ENCODE peak calls at places on chromosomes 13 and 19, in nine cellular contexts. One of them, this sample, is unnamed.
A peak's percentile ranks its signal among the peaks of the same experiment; 100 is the strongest.

GRCh38 chr19:8087876-8088275 is 35.3 kb downstream of the CCL25 start:
- DNase-seq in progenitor cell of endocrine pancreas: no peak
- DNase-seq in B cell: no peak
- DNase-seq in CD4-positive, alpha-beta T cell: no peak
- DNase-seq in tibial artery: no peak
- DNase-seq in activated B cell treated with CpG ODN at 0.5 μM for 24 hours: no peak
- DNase-seq in astrocyte of the spinal cord: no peak
- DNase-seq in DND-41: no peak
- DNase-seq in mesothelial cell of epicardium: no peak
- DNase-seq in this sample: no peak

GRCh38 chr19:4304509-4305252 is at the start of gene FSD1:
- DNase-seq in progenitor cell of endocrine pancreas: peak; percentile 64
- DNase-seq in B cell: no peak
- DNase-seq in CD4-positive, alpha-beta T cell: peak; percentile 53
- DNase-seq in tibial artery: no peak
- DNase-seq in activated B cell treated with CpG ODN at 0.5 μM for 24 hours: peak; percentile 61
- DNase-seq in astrocyte of the spinal cord: peak; percentile 42
- DNase-seq in DND-41: peak; percentile 67
- DNase-seq in mesothelial cell of epicardium: peak; percentile 76
- DNase-seq in this sample: peak; percentile 92

GRCh38 chr19:45051929-45052579 is 13.2 kb downstream of the CLASRP start:
- DNase-seq in progenitor cell of endocrine pancreas: no peak
- DNase-seq in B cell: peak; percentile 77
- DNase-seq in CD4-positive, alpha-beta T cell: no peak
- DNase-seq in tibial artery: no peak
- DNase-seq in activated B cell treated with CpG ODN at 0.5 μM for 24 hours: peak; percentile 24
- DNase-seq in astrocyte of the spinal cord: no peak
- DNase-seq in DND-41: no peak
- DNase-seq in mesothelial cell of epicardium: no peak
- DNase-seq in this sample: no peak

GRCh38 chr13:39253774-39254173 is 215.5 kb downstream of the NHLRC3 start:
- DNase-seq in progenitor cell of endocrine pancreas: no peak
- DNase-seq in B cell: no peak
- DNase-seq in CD4-positive, alpha-beta T cell: no peak
- DNase-seq in tibial artery: no peak
- DNase-seq in activated B cell treated with CpG ODN at 0.5 μM for 24 hours: no peak
- DNase-seq in astrocyte of the spinal cord: peak; percentile 28
- DNase-seq in DND-41: no peak
- DNase-seq in mesothelial cell of epicardium: no peak
- DNase-seq in this sample: no peak

GRCh38 chr13:42247883-42248282 is 24.1 kb upstream of the AKAP11 start:
- DNase-seq in progenitor cell of endocrine pancreas: no peak
- DNase-seq in B cell: no peak
- DNase-seq in CD4-positive, alpha-beta T cell: no peak
- DNase-seq in tibial artery: no peak
- DNase-seq in activated B cell treated with CpG ODN at 0.5 μM for 24 hours: no peak
- DNase-seq in astrocyte of the spinal cord: no peak
- DNase-seq in DND-41: no peak
- DNase-seq in mesothelial cell of epicardium: no peak
- DNase-seq in this sample: no peak

GRCh38 chr13:74661851-74662250 is 527.6 kb upstream of the KLF12 start:
- DNase-seq in progenitor cell of endocrine pancreas: no peak
- DNase-seq in B cell: no peak
- DNase-seq in CD4-positive, alpha-beta T cell: no peak
- DNase-seq in tibial artery: no peak
- DNase-seq in activated B cell treated with CpG ODN at 0.5 μM for 24 hours: no peak
- DNase-seq in astrocyte of the spinal cord: no peak
- DNase-seq in DND-41: no peak
- DNase-seq in mesothelial cell of epicardium: no peak
- DNase-seq in this sample: no peak

GRCh38 chr19:41641879-41642485 is 15.1 kb upstream of the CEACAM4 start:
- DNase-seq in progenitor cell of endocrine pancreas: no peak
- DNase-seq in B cell: peak; percentile 68
- DNase-seq in CD4-positive, alpha-beta T cell: peak; percentile 56
- DNase-seq in tibial artery: no peak
- DNase-seq in activated B cell treated with CpG ODN at 0.5 μM for 24 hours: no peak
- DNase-seq in astrocyte of the spinal cord: peak; percentile 29
- DNase-seq in DND-41: peak; percentile 63
- DNase-seq in mesothelial cell of epicardium: no peak
- DNase-seq in this sample: no peak

GRCh38 chr19:42114412-42114811 is 17.8 kb downstream of the POU2F2 start:
- DNase-seq in progenitor cell of endocrine pancreas: no peak
- DNase-seq in B cell: peak; percentile 88
- DNase-seq in CD4-positive, alpha-beta T cell: no peak
- DNase-seq in tibial artery: no peak
- DNase-seq in activated B cell treated with CpG ODN at 0.5 μM for 24 hours: peak; percentile 64
- DNase-seq in astrocyte of the spinal cord: no peak
- DNase-seq in DND-41: no peak
- DNase-seq in mesothelial cell of epicardium: no peak
- DNase-seq in this sample: no peak

GRCh38 chr13:76210262-76210661 is 574.1 kb downstream of the LMO7 start:
- DNase-seq in progenitor cell of endocrine pancreas: no peak
- DNase-seq in B cell: no peak
- DNase-seq in CD4-positive, alpha-beta T cell: no peak
- DNase-seq in tibial artery: no peak
- DNase-seq in activated B cell treated with CpG ODN at 0.5 μM for 24 hours: no peak
- DNase-seq in astrocyte of the spinal cord: no peak
- DNase-seq in DND-41: no peak
- DNase-seq in mesothelial cell of epicardium: no peak
- DNase-seq in this sample: no peak

GRCh38 chr13:45817833-45818232 is 33.7 kb downstream of the SIAH3 start:
- DNase-seq in progenitor cell of endocrine pancreas: no peak
- DNase-seq in B cell: no peak
- DNase-seq in CD4-positive, alpha-beta T cell: no peak
- DNase-seq in tibial artery: no peak
- DNase-seq in activated B cell treated with CpG ODN at 0.5 μM for 24 hours: no peak
- DNase-seq in astrocyte of the spinal cord: no peak
- DNase-seq in DND-41: no peak
- DNase-seq in mesothelial cell of epicardium: no peak
- DNase-seq in this sample: peak; percentile 42

GRCh38 chr19:50264483-50265186 is 61.2 kb downstream of the MYH14 start:
- DNase-seq in progenitor cell of endocrine pancreas: no peak
- DNase-seq in B cell: no peak
- DNase-seq in CD4-positive, alpha-beta T cell: no peak
- DNase-seq in tibial artery: no peak
- DNase-seq in activated B cell treated with CpG ODN at 0.5 μM for 24 hours: no peak
- DNase-seq in astrocyte of the spinal cord: no peak
- DNase-seq in DND-41: no peak
- DNase-seq in mesothelial cell of epicardium: no peak
- DNase-seq in this sample: no peak

GRCh38 chr19:12052057-12052570 is 647 bp downstream of the ZNF878 start:
- DNase-seq in progenitor cell of endocrine pancreas: no peak
- DNase-seq in B cell: no peak
- DNase-seq in CD4-positive, alpha-beta T cell: no peak
- DNase-seq in tibial artery: no peak
- DNase-seq in activated B cell treated with CpG ODN at 0.5 μM for 24 hours: no peak
- DNase-seq in astrocyte of the spinal cord: no peak
- DNase-seq in DND-41: no peak
- DNase-seq in mesothelial cell of epicardium: no peak
- DNase-seq in this sample: no peak

GRCh38 chr19:17333611-17334413 is 843 bp downstream of the ANO8 start:
- DNase-seq in progenitor cell of endocrine pancreas: no peak
- DNase-seq in B cell: peak; percentile 66
- DNase-seq in CD4-positive, alpha-beta T cell: peak; percentile 37
- DNase-seq in tibial artery: no peak
- DNase-seq in activated B cell treated with CpG ODN at 0.5 μM for 24 hours: peak; percentile 45
- DNase-seq in astrocyte of the spinal cord: peak; percentile 87
- DNase-seq in DND-41: peak; percentile 85
- DNase-seq in mesothelial cell of epicardium: no peak
- DNase-seq in this sample: no peak

GRCh38 chr19:2613507-2614295 is 88.8 kb downstream of the GNG7 start:
- DNase-seq in progenitor cell of endocrine pancreas: no peak
- DNase-seq in B cell: no peak
- DNase-seq in CD4-positive, alpha-beta T cell: peak; percentile 54
- DNase-seq in tibial artery: peak; percentile 73
- DNase-seq in activated B cell treated with CpG ODN at 0.5 μM for 24 hours: peak; percentile 61
- DNase-seq in astrocyte of the spinal cord: no peak
- DNase-seq in DND-41: peak; percentile 99
- DNase-seq in mesothelial cell of epicardium: no peak
- DNase-seq in this sample: no peak

GRCh38 chr19:30467239-30467638 is 95.1 kb downstream of the ZNF536 start:
- DNase-seq in progenitor cell of endocrine pancreas: no peak
- DNase-seq in B cell: peak; percentile 5
- DNase-seq in CD4-positive, alpha-beta T cell: no peak
- DNase-seq in tibial artery: no peak
- DNase-seq in activated B cell treated with CpG ODN at 0.5 μM for 24 hours: no peak
- DNase-seq in astrocyte of the spinal cord: no peak
- DNase-seq in DND-41: no peak
- DNase-seq in mesothelial cell of epicardium: no peak
- DNase-seq in this sample: no peak

GRCh38 chr13:96091932-96092253 is 2.0 kb downstream of the HS6ST3 start:
- DNase-seq in progenitor cell of endocrine pancreas: no peak
- DNase-seq in B cell: no peak
- DNase-seq in CD4-positive, alpha-beta T cell: no peak
- DNase-seq in tibial artery: no peak
- DNase-seq in activated B cell treated with CpG ODN at 0.5 μM for 24 hours: no peak
- DNase-seq in astrocyte of the spinal cord: no peak
- DNase-seq in DND-41: no peak
- DNase-seq in mesothelial cell of epicardium: no peak
- DNase-seq in this sample: no peak

GRCh38 chr19:5435642-5436017 is 19.6 kb upstream of the ZNRF4 start:
- DNase-seq in progenitor cell of endocrine pancreas: no peak
- DNase-seq in B cell: no peak
- DNase-seq in CD4-positive, alpha-beta T cell: no peak
- DNase-seq in tibial artery: no peak
- DNase-seq in activated B cell treated with CpG ODN at 0.5 μM for 24 hours: no peak
- DNase-seq in astrocyte of the spinal cord: no peak
- DNase-seq in DND-41: no peak
- DNase-seq in mesothelial cell of epicardium: no peak
- DNase-seq in this sample: no peak

GRCh38 chr19:55146078-55146647 is 2.8 kb downstream of the TNNT1 start:
- DNase-seq in progenitor cell of endocrine pancreas: no peak
- DNase-seq in B cell: no peak
- DNase-seq in CD4-positive, alpha-beta T cell: no peak
- DNase-seq in tibial artery: no peak
- DNase-seq in activated B cell treated with CpG ODN at 0.5 μM for 24 hours: no peak
- DNase-seq in astrocyte of the spinal cord: no peak
- DNase-seq in DND-41: peak; percentile 49
- DNase-seq in mesothelial cell of epicardium: no peak
- DNase-seq in this sample: no peak

DNA sequence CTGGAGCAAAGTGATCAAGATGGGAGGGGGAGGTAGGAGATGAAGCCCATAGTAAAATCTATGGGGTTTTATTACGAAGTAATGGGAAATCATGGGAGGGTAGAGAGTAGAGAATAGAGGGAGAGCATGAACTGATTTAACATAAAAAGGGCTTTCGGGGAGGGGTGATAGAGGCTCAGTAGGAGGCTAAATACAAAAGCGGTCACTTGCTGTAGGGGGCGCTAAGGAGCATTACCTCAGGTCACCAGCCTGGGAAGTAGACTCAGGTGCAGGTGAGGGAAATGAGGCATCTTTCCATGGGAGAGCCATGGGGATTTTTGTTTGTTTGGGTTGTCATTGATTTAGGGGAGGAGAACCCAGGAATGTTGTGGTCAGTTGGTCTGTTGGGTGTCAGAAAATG is 14.1 kb downstream of the KRTDAP start:
- DNase-seq in progenitor cell of endocrine pancreas: no peak
- DNase-seq in B cell: no peak
- DNase-seq in CD4-positive, alpha-beta T cell: no peak
- DNase-seq in tibial artery: no peak
- DNase-seq in activated B cell treated with CpG ODN at 0.5 μM for 24 hours: no peak
- DNase-seq in astrocyte of the spinal cord: no peak
- DNase-seq in DND-41: no peak
- DNase-seq in mesothelial cell of epicardium: no peak
- DNase-seq in this sample: no peak
- TF ChIP-seq CTCF in progenitor cell of endocrine pancreas: peak; percentile 25
- TF ChIP-seq CTCF in B cell: no peak
- TF ChIP-seq CTCF in CD4-positive, alpha-beta T cell: no peak
- TF ChIP-seq CTCF in tibial artery: no peak
- TF ChIP-seq CTCF in activated B cell treated with CpG ODN at 0.5 μM for 24 hours: no peak
- TF ChIP-seq CTCF in astrocyte of the spinal cord: no peak
- TF ChIP-seq CTCF in DND-41: peak; percentile 32
- TF ChIP-seq CTCF in mesothelial cell of epicardium: peak; percentile 14
- TF ChIP-seq CTCF in this sample: no peak

GRCh38 chr13:30752201-30752797 is 17.0 kb downstream of the ALOX5AP start:
- DNase-seq in progenitor cell of endocrine pancreas: no peak
- DNase-seq in B cell: no peak
- DNase-seq in CD4-positive, alpha-beta T cell: no peak
- DNase-seq in tibial artery: peak; percentile 80
- DNase-seq in activated B cell treated with CpG ODN at 0.5 μM for 24 hours: no peak
- DNase-seq in astrocyte of the spinal cord: peak; percentile 52
- DNase-seq in DND-41: no peak
- DNase-seq in mesothelial cell of epicardium: no peak
- DNase-seq in this sample: no peak
- TF ChIP-seq CTCF in progenitor cell of endocrine pancreas: no peak
- TF ChIP-seq CTCF in B cell: no peak
- TF ChIP-seq CTCF in CD4-positive, alpha-beta T cell: no peak
- TF ChIP-seq CTCF in tibial artery: peak; percentile 9
- TF ChIP-seq CTCF in activated B cell treated with CpG ODN at 0.5 μM for 24 hours: no peak
- TF ChIP-seq CTCF in astrocyte of the spinal cord: no peak
- TF ChIP-seq CTCF in DND-41: no peak
- TF ChIP-seq CTCF in mesothelial cell of epicardium: no peak
- TF ChIP-seq CTCF in this sample: no peak

DNA sequence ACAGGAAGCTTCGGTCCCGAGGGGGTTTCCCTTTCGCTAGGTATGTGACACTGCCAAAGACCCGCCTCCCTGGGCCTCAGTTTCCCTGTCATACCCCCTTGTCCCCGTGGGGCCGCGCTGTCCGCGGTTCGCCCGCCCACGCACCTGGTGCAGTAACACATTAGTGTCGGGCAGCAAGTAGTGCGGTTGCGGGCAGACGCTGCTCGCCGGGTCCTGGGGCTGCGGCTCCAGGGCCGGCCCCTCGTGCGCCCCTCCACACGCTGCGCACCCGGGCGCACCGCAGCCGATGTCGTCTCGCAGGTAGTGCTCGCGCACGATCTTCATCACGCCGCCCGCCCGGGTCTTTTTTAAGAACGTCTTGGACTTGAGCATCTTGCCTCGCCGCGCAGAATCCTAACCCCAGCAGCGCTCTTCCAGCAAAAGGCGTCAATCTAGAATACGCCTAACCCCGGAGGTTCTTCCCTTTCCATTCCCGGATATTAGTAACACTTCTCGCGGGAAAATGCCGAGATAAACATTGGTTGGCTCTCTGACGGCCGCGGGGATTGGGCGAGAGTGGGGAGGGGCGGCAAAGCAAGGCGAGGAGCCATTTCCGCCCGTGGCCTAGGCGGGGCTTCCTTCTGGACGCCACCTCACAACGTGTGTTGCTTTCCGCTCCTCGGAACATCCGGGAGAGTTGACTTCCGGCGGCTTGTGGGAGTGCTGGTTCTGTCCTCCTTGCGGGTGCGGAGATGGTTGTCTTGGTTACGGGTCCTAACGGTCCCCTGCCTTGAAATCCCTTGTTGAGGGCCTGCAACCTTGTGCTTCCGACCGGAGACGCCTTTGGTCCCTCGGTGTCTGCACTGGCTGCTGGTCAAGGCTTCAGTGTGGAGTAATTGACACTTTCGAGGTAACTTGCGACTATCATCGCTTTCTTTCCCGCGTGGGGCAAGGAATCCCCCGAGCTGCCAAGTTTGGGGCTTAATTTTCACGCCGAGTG is at the start of the genes DIS3 and PIBF1:
- DNase-seq in progenitor cell of endocrine pancreas: peak; percentile 93
- DNase-seq in B cell: peak; percentile 97
- DNase-seq in CD4-positive, alpha-beta T cell: peak; percentile 89
- DNase-seq in tibial artery: peak; percentile 98
- DNase-seq in activated B cell treated with CpG ODN at 0.5 μM for 24 hours: peak; percentile 87
- DNase-seq in astrocyte of the spinal cord: peak; percentile 99
- DNase-seq in DND-41: peak; percentile 98
- DNase-seq in mesothelial cell of epicardium: peak; percentile 94
- DNase-seq in this sample: peak; percentile 99
- TF ChIP-seq CTCF in progenitor cell of endocrine pancreas: peak; percentile 25
- TF ChIP-seq CTCF in B cell: peak; percentile 13
- TF ChIP-seq CTCF in CD4-positive, alpha-beta T cell: no peak
- TF ChIP-seq CTCF in tibial artery: no peak
- TF ChIP-seq CTCF in activated B cell treated with CpG ODN at 0.5 μM for 24 hours: no peak
- TF ChIP-seq CTCF in astrocyte of the spinal cord: no peak
- TF ChIP-seq CTCF in DND-41: peak; percentile 27
- TF ChIP-seq CTCF in mesothelial cell of epicardium: no peak
- TF ChIP-seq CTCF in this sample: no peak

GRCh38 chr13:79775830-79776229 is 294.9 kb downstream of the NDFIP2 start:
- DNase-seq in progenitor cell of endocrine pancreas: no peak
- DNase-seq in B cell: no peak
- DNase-seq in CD4-positive, alpha-beta T cell: no peak
- DNase-seq in tibial artery: no peak
- DNase-seq in activated B cell treated with CpG ODN at 0.5 μM for 24 hours: no peak
- DNase-seq in astrocyte of the spinal cord: peak; percentile 83
- DNase-seq in DND-41: no peak
- DNase-seq in mesothelial cell of epicardium: no peak
- DNase-seq in this sample: no peak
- TF ChIP-seq CTCF in progenitor cell of endocrine pancreas: peak; percentile 71
- TF ChIP-seq CTCF in B cell: peak; percentile 57
- TF ChIP-seq CTCF in CD4-positive, alpha-beta T cell: no peak
- TF ChIP-seq CTCF in tibial artery: peak; percentile 52
- TF ChIP-seq CTCF in activated B cell treated with CpG ODN at 0.5 μM for 24 hours: no peak
- TF ChIP-seq CTCF in astrocyte of the spinal cord: peak; percentile 81
- TF ChIP-seq CTCF in DND-41: peak; percentile 54
- TF ChIP-seq CTCF in mesothelial cell of epicardium: no peak
- TF ChIP-seq CTCF in this sample: peak; percentile 86